ENCODE peak calls at places on chromosomes 11 and 22, in four cellular contexts. L is WTC11, F is HepG2, E is K562. R is an unnamed sample.

GRCh38 chr22:45131749-45132148 is 32.0 kb upstream of the NUP50 start:
- DNase-seq in E (no peak), L (no peak), F (no peak), R (no peak)

GRCh38 chr22:20656902-20657836 is 116.7 kb upstream of the SERPIND1 start:
- DNase-seq in L (no peak), E (peak; percentile 86), F (peak; percentile 55), R (no peak)

GRCh38 chr22:42368379-42369249 is 63.6 kb downstream of the NFAM1 start:
- DNase-seq in F (no peak), E (peak; percentile 19), L (peak; percentile 81), R (no peak)

GRCh38 chr11:60193687-60194433 is 11.0 kb upstream of the MS4A6A start:
- DNase-seq in E (peak; percentile 53), L (peak; percentile 77), F (peak; percentile 58), R (peak; percentile 52)

GRCh38 chr11:96188625-96189006 is 154.4 kb downstream of the MAML2 start:
- DNase-seq in E (no peak), L (no peak), F (peak; percentile 14), R (no peak)

GRCh38 chr22:24402460-24403192 is 24.8 kb upstream of the ADORA2A start:
- DNase-seq in L (no peak), F (peak; percentile 24), E (no peak), R (no peak)

GRCh38 chr11:128621491-128622136 is 34.3 kb upstream of the ETS1 start:
- DNase-seq in L (no peak), E (no peak), F (no peak), R (no peak)

GRCh38 chr22:30180616-30181015 is 65.9 kb downstream of the LIF start:
- DNase-seq in L (no peak), F (no peak), E (no peak), R (no peak)

GRCh38 chr11:126403039-126403438 is 47.6 kb downstream of the ST3GAL4 start:
- DNase-seq in L (no peak), E (no peak), F (no peak), R (no peak)

GRCh38 chr11:34633990-34634725 is 13.3 kb downstream of the EHF start:
- DNase-seq in E (no peak), L (no peak), F (peak; percentile 45), R (no peak)

GRCh38 chr11:70734911-70735310 is 336.6 kb downstream of the CTTN start:
- DNase-seq in F (no peak), E (no peak), L (peak; percentile 4), R (no peak)

GRCh38 chr22:42937164-42937854 is 77.6 kb downstream of the PACSIN2 start:
- DNase-seq in L (no peak), F (no peak), E (peak; percentile 42), R (no peak)

GRCh38 chr22:46829140-46829891 is 66.9 kb downstream of the TBC1D22A start:
- DNase-seq in L (no peak), F (no peak), E (no peak), R (no peak)

GRCh38 chr22:45262931-45263789 is 21.6 kb upstream of the UPK3A start:
- DNase-seq in L (no peak), F (no peak), E (peak; percentile 14), R (no peak)

GRCh38 chr11:70826541-70826943 is 425.8 kb downstream of the SHANK2 start:
- DNase-seq in E (no peak), F (no peak), L (peak; percentile 59), R (peak; percentile 16)

GRCh38 chr11:73139476-73140198 is 2.5 kb downstream of the FCHSD2 start:
- DNase-seq in E (no peak), L (no peak), F (peak; percentile 72), R (no peak)
- TF ChIP-seq ELF4 in E (no peak), L (no peak), F (no peak), R (no peak)

GRCh38 chr11:90423378-90423777 is 200.5 kb upstream of the CHORDC1 start:
- DNase-seq in E (no peak), F (no peak), L (no peak), R (no peak)

DNA sequence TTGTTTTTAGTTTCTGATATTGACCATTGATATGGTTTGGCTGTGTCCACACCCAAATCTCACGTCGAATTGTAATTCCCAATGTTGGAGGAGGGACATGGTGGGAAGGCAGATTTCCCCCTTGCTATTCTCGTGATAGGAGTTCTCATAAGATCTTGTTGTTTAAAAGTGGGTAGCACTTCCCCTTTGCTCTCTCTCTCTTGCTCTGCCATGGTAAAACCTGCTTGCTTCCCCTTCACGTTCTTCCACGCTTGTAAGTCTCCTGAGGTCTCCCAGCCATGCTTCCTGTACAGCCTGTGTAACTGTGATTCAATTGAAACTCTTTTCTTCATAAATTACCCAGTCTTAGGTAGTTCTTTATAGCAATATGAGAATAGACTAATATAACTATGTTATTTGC is 203.6 kb upstream of the CHORDC1 start:
- DNase-seq in E (no peak), F (no peak), L (no peak), R (no peak)
- TF ChIP-seq SP1 in E (no peak), F (no peak), L (no peak), R (no peak)

DNA sequence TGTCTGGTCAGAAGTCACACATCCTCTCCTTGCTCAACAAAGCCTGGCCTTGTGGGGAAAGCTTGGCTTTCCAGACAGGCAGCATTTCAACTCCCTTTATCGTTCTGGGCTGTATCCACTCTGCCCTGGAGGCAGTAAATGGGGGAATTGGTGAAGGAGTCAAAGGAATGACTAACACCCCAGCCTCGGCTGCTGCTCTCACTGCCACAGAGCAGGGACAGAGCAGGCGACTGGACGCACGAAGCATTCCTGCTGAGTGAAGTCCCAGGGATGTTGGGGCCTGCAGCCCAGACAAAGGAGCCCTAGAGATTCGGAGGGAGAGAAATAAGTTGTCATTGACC is 52.7 kb downstream of the WNT11 start:
- DNase-seq in E (no peak), L (no peak), F (peak; percentile 49), R (no peak)
- TF ChIP-seq ELF4 in E (no peak), L (no peak), F (no peak), R (no peak)

GRCh38 chr11:113877673-113878060 is 2.3 kb upstream of the USP28 start:
- DNase-seq in E (no peak), F (no peak), L (no peak), R (no peak)

GRCh38 chr11:113874920-113875413 is 405 bp downstream of the USP28 start:
- DNase-seq in E (no peak), F (no peak), L (no peak), R (no peak)

GRCh38 chr11:113876798-113877672 is 1.7 kb upstream of the USP28 start:
- DNase-seq in L (no peak), E (no peak), F (no peak), R (no peak)

GRCh38 chr11:113875414-113876073 is at the start of gene USP28:
- DNase-seq in E (peak; percentile 98), F (peak; percentile 89), L (peak; percentile 95), R (peak; percentile 98)

DNA sequence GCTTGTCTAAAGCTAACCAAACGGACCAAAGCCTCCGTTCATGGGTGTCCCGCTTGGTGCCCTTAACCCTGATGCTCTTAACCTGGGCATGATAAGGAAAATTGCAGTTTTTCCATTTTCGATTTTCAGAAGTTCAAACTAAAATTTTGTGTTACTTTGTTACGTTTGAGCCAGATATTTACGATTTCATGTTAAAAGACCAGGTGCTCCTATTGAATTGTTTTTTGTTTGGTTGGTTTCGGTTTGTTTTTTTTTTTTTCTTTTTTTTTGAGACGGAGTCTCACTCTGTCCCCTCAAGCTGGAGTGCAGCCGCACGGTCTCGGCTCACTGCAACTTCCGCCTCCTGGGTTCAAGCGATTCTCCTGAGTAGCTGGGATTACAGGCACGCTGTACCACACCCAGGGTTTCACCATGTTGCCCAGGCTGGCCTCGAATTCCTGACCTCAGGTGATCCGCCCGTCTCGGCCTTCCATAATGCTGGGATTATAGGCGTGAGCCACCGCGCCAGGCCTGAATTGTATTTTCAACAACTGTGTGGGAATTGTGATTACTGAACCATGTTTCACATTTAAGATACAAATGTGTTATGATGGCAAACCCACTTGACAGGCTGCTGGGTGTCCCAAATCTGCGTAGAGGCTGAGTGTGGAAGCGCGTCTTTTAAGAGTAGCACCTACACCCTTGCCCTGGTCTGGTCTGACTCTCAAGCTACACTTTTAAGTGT is 864 bp upstream of the USP28 start:
- DNase-seq in L (no peak), F (no peak), E (no peak), R (no peak)
- TF ChIP-seq SP1 in L (no peak), F (no peak), E (no peak), R (no peak)

DNA sequence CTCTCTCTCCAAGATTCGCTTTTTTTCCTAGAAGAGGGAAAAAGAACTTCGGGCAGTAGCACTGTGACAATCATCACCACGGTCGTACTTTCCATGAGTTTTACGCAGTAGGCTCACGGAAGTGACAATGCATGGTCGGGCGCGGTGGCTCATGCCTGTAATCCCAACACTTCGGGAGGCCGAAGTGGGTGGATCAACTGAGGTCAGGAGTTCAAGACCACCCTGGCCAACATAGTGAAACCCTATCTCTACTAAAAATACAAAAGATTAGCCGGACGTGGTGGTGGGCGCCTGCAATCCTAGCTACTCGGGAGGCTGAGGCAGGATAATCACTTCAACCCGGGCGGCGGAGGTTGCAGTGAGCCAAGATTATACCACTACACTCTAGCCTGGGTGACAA is 23.4 kb downstream of the GRAP2 start:
- DNase-seq in E (no peak), F (no peak), L (no peak), R (no peak)
- TF ChIP-seq ELF4 in E (no peak), F (no peak), L (no peak), R (no peak)

GRCh38 chr11:104146943-104147342 is 17.0 kb downstream of the PDGFD start:
- DNase-seq in E (no peak), L (no peak), F (no peak), R (no peak)

GRCh38 chr11:104151404-104152204 is 12.3 kb downstream of the PDGFD start:
- DNase-seq in L (no peak), F (no peak), E (no peak), R (no peak)

GRCh38 chr11:104146421-104146820 is 17.5 kb downstream of the PDGFD start:
- DNase-seq in F (no peak), E (no peak), L (no peak), R (no peak)

GRCh38 chr11:104148696-104149095 is 15.3 kb downstream of the PDGFD start:
- DNase-seq in L (no peak), F (no peak), E (no peak), R (no peak)

DNA sequence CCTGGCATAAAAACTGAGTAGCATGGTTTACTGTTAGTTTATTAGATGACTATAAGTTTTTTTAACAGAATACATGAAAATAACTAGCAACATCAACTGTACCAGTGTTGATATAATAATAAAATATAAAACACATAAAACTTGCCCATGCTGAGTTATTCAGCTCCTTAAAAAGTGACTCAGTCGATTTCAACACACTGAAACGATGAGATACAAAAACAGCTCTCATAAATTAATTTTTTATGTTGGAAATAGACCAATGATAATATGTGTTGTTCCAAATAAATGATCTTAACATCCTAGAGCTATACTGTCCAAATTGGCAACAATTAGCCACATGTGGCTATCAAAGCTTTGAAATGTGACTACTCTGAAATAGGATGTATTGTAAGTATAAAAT is 15.9 kb downstream of the PDGFD start:
- DNase-seq in E (no peak), F (no peak), L (no peak), R (no peak)
- TF ChIP-seq SP1 in E (no peak), F (no peak), L (no peak), R (no peak)

GRCh38 chr11:109853156-109853776 is 239.9 kb upstream of the ZC3H12C start:
- DNase-seq in L (no peak), F (peak; percentile 15), E (peak; percentile 23), R (peak; percentile 18)
- TF ChIP-seq ELF4 in L (no peak), F (no peak), E (no peak), R (no peak)

R was measured in HEK293T.